ENCODE peak calls at places on chromosomes 3 and 15, in five cellular contexts. N is activated CD4-positive, alpha-beta T cell treated with anti-CD3 and anti-CD28 coated beads, Interleukin-2, amount 10 ng/mL, durations not matched to agents 24 days and 14 days; R is epithelial cell of esophagus; Y is choroid plexus epithelial cell; X is neural crest cell. O is an unnamed sample.

GRCh38 chr3:135868801-135869200 is 96.7 kb upstream of the PPP2R3A start:
- DNase-seq in N (no peak), R (no peak), Y (no peak), X (no peak), O (no peak)

GRCh38 chr15:101615986-101616848 is 36.0 kb downstream of the TM2D3 start:
- DNase-seq in N (peak), R (peak), Y (peak), X (peak), O (peak)

GRCh38 chr3:15519096-15519495 is 2.4 kb downstream of the COLQ start:
- DNase-seq in N (no peak), R (no peak), Y (no peak), X (no peak), O (no peak)

GRCh38 chr3:156691920-156692319 is 17.5 kb downstream of the TIPARP start:
- DNase-seq in N (no peak), R (peak), Y (peak), X (no peak), O (peak)

GRCh38 chr3:180402463-180403073 is 199.4 kb upstream of the TTC14 start:
- DNase-seq in N (no peak), R (peak), Y (no peak), X (no peak), O (no peak)

GRCh38 chr3:197559662-197560061 is 3.9 kb upstream of the BDH1 start:
- DNase-seq in N (no peak), R (no peak), Y (no peak), X (no peak), O (no peak)

GRCh38 chr15:28267727-28268126 is 54.3 kb downstream of the HERC2 start:
- DNase-seq in N (no peak), R (no peak), Y (no peak), X (no peak), O (no peak)

GRCh38 chr15:72796515-72797337 is 13.2 kb upstream of the ADPGK start:
- DNase-seq in N (peak), R (peak), Y (peak), X (peak), O (peak)

GRCh38 chr15:35992791-35993190 is 446.8 kb upstream of the DPH6 start:
- DNase-seq in N (no peak), R (no peak), Y (no peak), X (no peak), O (no peak)

GRCh38 chr3:99128740-99129505 is 227.4 kb upstream of the DCBLD2 start:
- DNase-seq in N (no peak), R (peak), Y (peak), X (no peak), O (peak)

GRCh38 chr3:156575661-156576450 is 20.9 kb upstream of the SSR3 start:
- DNase-seq in N (no peak), R (no peak), Y (no peak), X (no peak), O (no peak)

GRCh38 chr3:149881879-149882278 is 68.9 kb downstream of the RNF13 start:
- DNase-seq in N (no peak), R (no peak), Y (no peak), X (no peak), O (no peak)

GRCh38 chr3:183946037-183946436 is 61.4 kb upstream of the PARL start:
- DNase-seq in N (no peak), R (no peak), Y (no peak), X (no peak), O (no peak)

GRCh38 chr15:64010719-64011118 is 35.6 kb downstream of the DAPK2 start:
- DNase-seq in N (peak), R (peak), Y (peak), X (no peak), O (peak)

GRCh38 chr3:86993704-86994103 is 2.8 kb upstream of the VGLL3 start:
- DNase-seq in N (no peak), R (peak), Y (peak), X (no peak), O (no peak)

GRCh38 chr3:173814809-173815208 is 417.3 kb downstream of the NLGN1 start:
- DNase-seq in N (no peak), R (no peak), Y (no peak), X (no peak), O (no peak)

GRCh38 chr3:48039487-48040190 is 23.4 kb upstream of the MAP4 start:
- DNase-seq in N (no peak), R (peak), Y (peak), X (no peak), O (no peak)

GRCh38 chr15:53534105-53534839 is 225.2 kb downstream of the WDR72 start:
- DNase-seq in N (no peak), R (peak), Y (no peak), X (no peak), O (no peak)

GRCh38 chr3:185815391-185816282 is 9.2 kb downstream of the IGF2BP2 start:
- DNase-seq in N (no peak), R (no peak), Y (peak), X (no peak), O (no peak)

GRCh38 chr3:33401781-33402180 is 38.4 kb downstream of the UBP1 start:
- DNase-seq in N (no peak), R (no peak), Y (peak), X (no peak), O (no peak)

GRCh38 chr3:49805367-49805782 is 2.3 kb downstream of the INKA1 start:
- DNase-seq in N (no peak), R (peak), Y (peak), X (no peak), O (peak)

GRCh38 chr3:126103121-126104027 is 19.4 kb upstream of the SLC41A3 start:
- DNase-seq in N (no peak), R (no peak), Y (no peak), X (no peak), O (no peak)

GRCh38 chr3:73259291-73259690 is 197.8 kb downstream of the EBLN2 start:
- DNase-seq in N (no peak), R (no peak), Y (no peak), X (no peak), O (no peak)

GRCh38 chr15:33113666-33114483 is 80.6 kb downstream of the FMN1 start:
- DNase-seq in N (no peak), R (peak), Y (no peak), X (no peak), O (no peak)

GRCh38 chr15:88627463-88627862 is 6.3 kb downstream of the AEN start:
- DNase-seq in N (peak), R (peak), Y (no peak), X (no peak), O (no peak)

GRCh38 chr15:32718082-32718821 is 448 bp downstream of the GREM1 start:
- DNase-seq in N (peak), R (peak), Y (peak), X (peak), O (no peak)

GRCh38 chr3:12948891-12949711 is 107.7 kb upstream of the RPL32 start:
- DNase-seq in N (peak), R (peak), Y (no peak), X (no peak), O (no peak)

GRCh38 chr3:41900265-41900664 is 61.6 kb downstream of the ULK4 start:
- DNase-seq in N (no peak), R (peak), Y (peak), X (no peak), O (no peak)

GRCh38 chr3:86743233-86743632 is 247.7 kb downstream of the VGLL3 start:
- DNase-seq in N (no peak), R (peak), Y (no peak), X (no peak), O (no peak)